ENCODE peak calls at places on chromosomes 7 and 10, in five cellular contexts. K is foreskin fibroblast, I is choroid plexus epithelial cell, T is AG10803, N is stomach. F is an unnamed sample.

GRCh38 chr7:39709768-39710291 is 86.5 kb downstream of the RALA start:
- DNase-seq in K (peak; percentile 88), I (peak; percentile 81), T (peak; percentile 92), N (no peak), F (no peak)

GRCh38 chr7:155299539-155300202 is 2.0 kb downstream of the INSIG1 start:
- DNase-seq in K (peak; percentile 37), I (peak; percentile 62), T (peak; percentile 9), N (no peak), F (no peak)

GRCh38 chr10:126397640-126398382 is 9.5 kb upstream of the ADAM12 start:
- DNase-seq in K (peak; percentile 96), I (peak; percentile 99), T (peak; percentile 98), N (no peak), F (peak; percentile 83)

GRCh38 chr7:157614457-157615020 is 277.7 kb downstream of the DNAJB6 start:
- DNase-seq in K (no peak), I (no peak), T (no peak), N (no peak), F (no peak)

GRCh38 chr10:1180836-1181235 is 124.7 kb downstream of the WDR37 start:
- DNase-seq in K (no peak), I (no peak), T (no peak), N (no peak), F (no peak)

GRCh38 chr10:112557197-112557596 is 110.2 kb downstream of the VTI1A start:
- DNase-seq in K (no peak), I (no peak), T (no peak), N (no peak), F (no peak)

GRCh38 chr10:124616040-124616835 is 127.9 kb downstream of the FAM53B start:
- DNase-seq in K (no peak), I (no peak), T (no peak), N (no peak), F (no peak)

GRCh38 chr10:4867109-4867519 is 41.1 kb downstream of the AKR1E2 start:
- DNase-seq in K (no peak), I (no peak), T (no peak), N (no peak), F (no peak)

GRCh38 chr10:126628746-126629145 is 41.7 kb downstream of the C10orf90 start:
- DNase-seq in K (no peak), I (no peak), T (no peak), N (no peak), F (no peak)

GRCh38 chr7:39051707-39052106 is 74.0 kb downstream of the POU6F2 start:
- DNase-seq in K (no peak), I (no peak), T (no peak), N (no peak), F (no peak)

GRCh38 chr7:149414745-149415390 is 46.0 kb downstream of the ZNF777 start:
- DNase-seq in K (peak; percentile 83), I (peak; percentile 82), T (peak; percentile 65), N (no peak), F (peak; percentile 81)

GRCh38 chr10:110916554-110917346 is 2.2 kb downstream of the BBIP1 start:
- DNase-seq in K (peak; percentile 89), I (peak; percentile 90), T (peak; percentile 95), N (no peak), F (no peak)

GRCh38 chr7:111958889-111959288 is 247.3 kb downstream of the DOCK4 start:
- DNase-seq in K (no peak), I (no peak), T (no peak), N (no peak), F (no peak)

GRCh38 chr7:55230014-55230413 is 135.1 kb upstream of the LANCL2 start:
- DNase-seq in K (no peak), I (no peak), T (no peak), N (no peak), F (no peak)

GRCh38 chr10:94287331-94287730 is 75.4 kb downstream of the NOC3L start:
- DNase-seq in K (no peak), I (peak; percentile 71), T (peak; percentile 55), N (no peak), F (no peak)

GRCh38 chr7:44973610-44974401 is 5.0 kb downstream of the MYO1G start:
- DNase-seq in K (peak; percentile 49), I (peak; percentile 59), T (no peak), N (peak; percentile 60), F (no peak)

GRCh38 chr7:4010923-4011656 is 671.0 kb upstream of the FOXK1 start:
- DNase-seq in K (no peak), I (no peak), T (no peak), N (peak; percentile 19), F (no peak)

GRCh38 chr10:99435986-99436633 is 5.7 kb upstream of the GOT1 start:
- DNase-seq in K (peak; percentile 70), I (peak; percentile 73), T (peak; percentile 58), N (no peak), F (no peak)

GRCh38 chr10:43682956-43683355 is 34.3 kb upstream of the ZNF32 start:
- DNase-seq in K (no peak), I (peak; percentile 38), T (peak; percentile 44), N (no peak), F (no peak)

GRCh38 chr7:16646427-16647081 is 573 bp downstream of the BZW2 start:
- DNase-seq in K (peak; percentile 43), I (peak; percentile 21), T (no peak), N (no peak), F (no peak)

GRCh38 chr7:52940511-52940910 is 94.9 kb upstream of the POM121L12 start:
- DNase-seq in K (peak; percentile 4), I (no peak), T (no peak), N (no peak), F (no peak)

GRCh38 chr7:19489162-19489820 is 219.5 kb downstream of the POLR1F start:
- DNase-seq in K (no peak), I (no peak), T (no peak), N (no peak), F (no peak)

GRCh38 chr10:21724695-21725371 is 190.8 kb downstream of the MLLT10 start:
- DNase-seq in K (peak; percentile 100), I (peak; percentile 100), T (peak; percentile 99), N (peak; percentile 73), F (peak; percentile 100)

GRCh38 chr7:12719141-12719919 is 31.9 kb downstream of the ARL4A start:
- DNase-seq in K (peak; percentile 83), I (peak; percentile 80), T (peak; percentile 57), N (no peak), F (peak; percentile 21)

GRCh38 chr10:76333801-76334200 is 902.4 kb downstream of the LRMDA start:
- DNase-seq in K (no peak), I (no peak), T (no peak), N (no peak), F (no peak)

GRCh38 chr10:76336213-76336963 is 905.0 kb downstream of the LRMDA start:
- DNase-seq in K (peak; percentile 64), I (peak; percentile 52), T (no peak), N (no peak), F (peak; percentile 76)

GRCh38 chr10:76334306-76334705 is 902.9 kb downstream of the LRMDA start:
- DNase-seq in K (no peak), I (no peak), T (no peak), N (no peak), F (no peak)

GRCh38 chr10:76331742-76332141 is 900.3 kb downstream of the LRMDA start:
- DNase-seq in K (no peak), I (no peak), T (no peak), N (no peak), F (no peak)

DNA sequence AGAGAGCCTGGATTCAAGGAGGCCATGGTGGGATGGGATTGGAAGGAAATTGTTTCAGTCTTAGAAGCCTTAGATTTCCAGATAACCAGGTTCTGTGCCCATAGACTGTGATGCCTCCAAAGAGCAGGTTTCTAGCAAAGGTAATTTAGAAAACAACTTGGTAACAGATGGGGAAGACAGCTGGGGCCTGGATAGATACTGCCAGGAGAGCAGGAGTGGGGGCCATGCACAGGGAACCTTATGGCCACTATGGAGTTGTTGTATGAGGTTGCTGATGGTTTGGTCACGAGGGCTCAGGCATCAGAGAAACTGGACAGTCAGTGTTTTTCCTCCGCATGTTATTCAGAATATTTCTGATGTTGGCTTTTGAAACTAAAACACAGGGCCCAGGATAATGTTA is 901.9 kb downstream of the LRMDA start:
- DNase-seq in K (no peak), I (no peak), T (no peak), N (no peak), F (no peak)
- H3K4me3 ChIP-seq in K (no peak overlapping the region), I (no peak overlapping the region), T (no peak overlapping the region), N (no peak overlapping the region), F (no peak overlapping the region)

GRCh38 chr10:119308556-119309422 is 101.4 kb downstream of the GRK5 start:
- DNase-seq in K (no peak), I (no peak), T (no peak), N (no peak), F (no peak)

GRCh38 chr10:119306514-119306951 is 99.2 kb downstream of the GRK5 start:
- DNase-seq in K (no peak), I (no peak), T (no peak), N (peak; percentile 43), F (no peak)

GRCh38 chr10:119308089-119308488 is 100.7 kb downstream of the GRK5 start:
- DNase-seq in K (no peak), I (no peak), T (no peak), N (no peak), F (no peak)

GRCh38 chr10:119305860-119306513 is 98.6 kb downstream of the GRK5 start:
- DNase-seq in K (peak; percentile 85), I (peak; percentile 95), T (peak; percentile 98), N (peak; percentile 52), F (peak; percentile 91)

GRCh38 chr10:119306964-119307363 is 99.6 kb downstream of the GRK5 start:
- DNase-seq in K (peak; percentile 44), I (no peak), T (no peak), N (no peak), F (no peak)
- TF ChIP-seq CTCF in K (no peak), I (no peak), T (no peak), N (no peak), F (no peak)

DNA sequence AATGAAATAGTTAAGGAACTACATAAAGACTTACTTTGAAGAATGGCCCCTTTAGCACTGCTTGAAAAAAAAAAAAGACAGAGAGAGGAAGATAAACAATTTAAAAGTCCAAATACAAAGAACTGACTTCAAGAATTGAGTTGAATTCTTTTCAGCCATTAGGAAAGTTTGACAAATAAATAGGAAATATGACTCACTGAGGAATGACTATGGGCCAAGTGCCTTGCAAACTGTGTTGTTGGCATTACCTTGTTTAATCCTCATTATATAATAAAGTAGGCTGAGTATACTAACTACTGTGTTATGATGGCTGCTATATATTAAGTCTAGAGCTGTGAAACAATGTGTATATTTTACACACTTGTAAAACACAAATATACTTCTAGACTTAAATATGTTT is 151.1 kb downstream of the ELMO1 start:
- DNase-seq in K (no peak), I (no peak), T (no peak), N (no peak), F (no peak)
- H3K4me3 ChIP-seq in K (no peak overlapping the region), I (no peak overlapping the region), T (no peak overlapping the region), N (no peak overlapping the region), F (no peak overlapping the region)

GRCh38 chr10:118621304-118621942 is 26.0 kb upstream of the PRLHR start:
- DNase-seq in K (peak; percentile 9), I (no peak), T (no peak), N (no peak), F (no peak)

GRCh38 chr10:118610577-118610976 is 15.1 kb upstream of the PRLHR start:
- DNase-seq in K (no peak), I (no peak), T (no peak), N (no peak), F (no peak)

DNA sequence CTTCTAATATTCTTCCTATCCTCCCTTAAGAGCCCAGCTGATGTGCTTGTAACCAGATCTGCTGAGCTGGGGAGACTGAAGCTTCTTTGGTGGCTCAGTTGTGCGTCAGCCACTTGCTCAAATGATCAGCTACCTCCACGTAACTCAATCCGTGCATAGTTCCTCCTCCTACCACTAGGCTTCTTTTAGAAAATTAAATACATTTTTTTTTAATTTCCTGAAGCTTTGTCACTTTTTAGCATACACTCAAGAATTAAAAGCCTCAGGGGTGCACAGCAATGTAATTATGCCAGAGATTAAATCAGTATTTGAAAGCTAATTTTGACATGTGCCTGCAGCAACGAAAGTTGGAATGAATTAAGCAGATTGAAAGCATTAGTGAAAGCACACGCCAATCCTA is 20.4 kb upstream of the PRLHR start:
- DNase-seq in K (peak; percentile 56), I (peak; percentile 40), T (peak; percentile 2), N (no peak), F (no peak)
- TF ChIP-seq CTCF in K (no peak), I (peak; percentile 32), T (peak; percentile 30), N (no peak), F (no peak)

F was measured in HFF-Myc.